ENCODE peak calls at places on chromosome 11, in six cellular contexts. One of them, this sample, is unnamed.

GRCh38 chr11:44527476-44527875 is 38.0 kb upstream of the CD82 start:
- DNase-seq in small intestine: no peak
- DNase-seq in left ventricle myocardium inferior: peak; percentile 35
- DNase-seq in heart left ventricle: no peak
- DNase-seq in suprapubic skin: no peak
- DNase-seq in CD8-positive, alpha-beta T cell: no peak
- DNase-seq in this sample: no peak

GRCh38 chr11:84853841-84854497 is 773.2 kb downstream of the DLG2 start:
- DNase-seq in suprapubic skin: no peak
- DNase-seq in CD8-positive, alpha-beta T cell: no peak
- DNase-seq in heart left ventricle: no peak
- DNase-seq in left ventricle myocardium inferior: no peak
- DNase-seq in small intestine: no peak
- DNase-seq in this sample: no peak

GRCh38 chr11:79371152-79371551 is 69.7 kb downstream of the TENM4 start:
- DNase-seq in left ventricle myocardium inferior: no peak
- DNase-seq in heart left ventricle: no peak
- DNase-seq in small intestine: no peak
- DNase-seq in suprapubic skin: no peak
- DNase-seq in CD8-positive, alpha-beta T cell: no peak
- DNase-seq in this sample: no peak

GRCh38 chr11:127649071-127649470 is 648.5 kb upstream of the KIRREL3 start:
- DNase-seq in left ventricle myocardium inferior: no peak
- DNase-seq in heart left ventricle: no peak
- DNase-seq in small intestine: no peak
- DNase-seq in CD8-positive, alpha-beta T cell: no peak
- DNase-seq in suprapubic skin: no peak
- DNase-seq in this sample: no peak

GRCh38 chr11:60831501-60832079 is 10.3 kb upstream of the CCDC86 start:
- DNase-seq in left ventricle myocardium inferior: no peak
- DNase-seq in heart left ventricle: no peak
- DNase-seq in CD8-positive, alpha-beta T cell: no peak
- DNase-seq in suprapubic skin: no peak
- DNase-seq in small intestine: no peak
- DNase-seq in this sample: no peak

GRCh38 chr11:2271077-2271326 is 614 bp upstream of the ASCL2 start:
- DNase-seq in suprapubic skin: no peak
- DNase-seq in left ventricle myocardium inferior: peak; percentile 42
- DNase-seq in heart left ventricle: peak; percentile 79
- DNase-seq in CD8-positive, alpha-beta T cell: peak; percentile 38
- DNase-seq in small intestine: peak; percentile 27
- DNase-seq in this sample: peak; percentile 83

GRCh38 chr11:2803186-2804057 is 82.2 kb downstream of the CDKN1C start:
- DNase-seq in heart left ventricle: peak; percentile 48
- DNase-seq in CD8-positive, alpha-beta T cell: no peak
- DNase-seq in suprapubic skin: peak; percentile 46
- DNase-seq in small intestine: no peak
- DNase-seq in left ventricle myocardium inferior: peak; percentile 9
- DNase-seq in this sample: peak; percentile 37

GRCh38 chr11:83711035-83711630 is 425.0 kb upstream of the CCDC90B start:
- DNase-seq in left ventricle myocardium inferior: no peak
- DNase-seq in suprapubic skin: no peak
- DNase-seq in small intestine: peak; percentile 12
- DNase-seq in heart left ventricle: no peak
- DNase-seq in CD8-positive, alpha-beta T cell: no peak
- DNase-seq in this sample: no peak

GRCh38 chr11:120775986-120776682 is 247.8 kb upstream of the TBCEL start:
- DNase-seq in small intestine: no peak
- DNase-seq in heart left ventricle: no peak
- DNase-seq in CD8-positive, alpha-beta T cell: no peak
- DNase-seq in suprapubic skin: no peak
- DNase-seq in left ventricle myocardium inferior: no peak
- DNase-seq in this sample: no peak

GRCh38 chr11:120061036-120061760 is 76.7 kb downstream of the TRIM29 start:
- DNase-seq in CD8-positive, alpha-beta T cell: no peak
- DNase-seq in heart left ventricle: no peak
- DNase-seq in suprapubic skin: peak; percentile 41
- DNase-seq in small intestine: no peak
- DNase-seq in left ventricle myocardium inferior: no peak
- DNase-seq in this sample: no peak

GRCh38 chr11:20501252-20501651 is 98.2 kb upstream of the SLC6A5 start:
- DNase-seq in CD8-positive, alpha-beta T cell: no peak
- DNase-seq in heart left ventricle: no peak
- DNase-seq in left ventricle myocardium inferior: no peak
- DNase-seq in suprapubic skin: no peak
- DNase-seq in small intestine: no peak
- DNase-seq in this sample: no peak

GRCh38 chr11:80031014-80031565 is 590.3 kb upstream of the TENM4 start:
- DNase-seq in heart left ventricle: no peak
- DNase-seq in CD8-positive, alpha-beta T cell: no peak
- DNase-seq in small intestine: peak; percentile 55
- DNase-seq in suprapubic skin: no peak
- DNase-seq in left ventricle myocardium inferior: no peak
- DNase-seq in this sample: no peak

GRCh38 chr11:70158201-70158600 is 44.9 kb upstream of the FADD start:
- DNase-seq in left ventricle myocardium inferior: no peak
- DNase-seq in CD8-positive, alpha-beta T cell: no peak
- DNase-seq in small intestine: no peak
- DNase-seq in suprapubic skin: no peak
- DNase-seq in heart left ventricle: no peak
- DNase-seq in this sample: no peak

GRCh38 chr11:108897916-108898315 is 233.0 kb downstream of the DDX10 start:
- DNase-seq in CD8-positive, alpha-beta T cell: no peak
- DNase-seq in small intestine: no peak
- DNase-seq in heart left ventricle: no peak
- DNase-seq in left ventricle myocardium inferior: no peak
- DNase-seq in suprapubic skin: no peak
- DNase-seq in this sample: no peak

GRCh38 chr11:17867346-17867745 is 132.8 kb downstream of the KCNC1 start:
- DNase-seq in suprapubic skin: no peak
- DNase-seq in small intestine: no peak
- DNase-seq in left ventricle myocardium inferior: no peak
- DNase-seq in heart left ventricle: no peak
- DNase-seq in CD8-positive, alpha-beta T cell: no peak
- DNase-seq in this sample: no peak

GRCh38 chr11:13183094-13183825 is 94.3 kb upstream of the BMAL1 start:
- DNase-seq in heart left ventricle: no peak
- DNase-seq in suprapubic skin: no peak
- DNase-seq in CD8-positive, alpha-beta T cell: no peak
- DNase-seq in small intestine: peak; percentile 32
- DNase-seq in left ventricle myocardium inferior: no peak
- DNase-seq in this sample: no peak

GRCh38 chr11:69934861-69935494 is 115.8 kb upstream of the FGF3 start:
- DNase-seq in left ventricle myocardium inferior: peak; percentile 14
- DNase-seq in small intestine: peak; percentile 29
- DNase-seq in CD8-positive, alpha-beta T cell: no peak
- DNase-seq in suprapubic skin: peak; percentile 51
- DNase-seq in heart left ventricle: peak; percentile 37
- DNase-seq in this sample: peak; percentile 21

GRCh38 chr11:33620423-33621120 is 80.1 kb downstream of the C11orf91 start:
- DNase-seq in small intestine: no peak
- DNase-seq in heart left ventricle: no peak
- DNase-seq in left ventricle myocardium inferior: no peak
- DNase-seq in CD8-positive, alpha-beta T cell: no peak
- DNase-seq in suprapubic skin: no peak
- DNase-seq in this sample: no peak

GRCh38 chr11:102830328-102830727 is 13.1 kb downstream of the MMP3 start:
- DNase-seq in heart left ventricle: no peak
- DNase-seq in left ventricle myocardium inferior: no peak
- DNase-seq in suprapubic skin: no peak
- DNase-seq in CD8-positive, alpha-beta T cell: no peak
- DNase-seq in small intestine: no peak
- DNase-seq in this sample: no peak

GRCh38 chr11:79413258-79413657 is 27.6 kb downstream of the TENM4 start:
- DNase-seq in left ventricle myocardium inferior: peak; percentile 89
- DNase-seq in CD8-positive, alpha-beta T cell: no peak
- DNase-seq in small intestine: no peak
- DNase-seq in heart left ventricle: peak; percentile 87
- DNase-seq in suprapubic skin: peak; percentile 83
- DNase-seq in this sample: peak; percentile 92

GRCh38 chr11:111845256-111846028 is 25.9 kb downstream of the ALG9 start:
- DNase-seq in small intestine: no peak
- DNase-seq in CD8-positive, alpha-beta T cell: no peak
- DNase-seq in heart left ventricle: no peak
- DNase-seq in left ventricle myocardium inferior: no peak
- DNase-seq in suprapubic skin: no peak
- DNase-seq in this sample: no peak

GRCh38 chr11:120283124-120283523 is 42.0 kb upstream of the TLCD5 start:
- DNase-seq in small intestine: no peak
- DNase-seq in left ventricle myocardium inferior: no peak
- DNase-seq in heart left ventricle: no peak
- DNase-seq in CD8-positive, alpha-beta T cell: no peak
- DNase-seq in suprapubic skin: no peak
- DNase-seq in this sample: no peak

GRCh38 chr11:72697814-72698213 is 23.6 kb upstream of the PDE2A start:
- DNase-seq in heart left ventricle: no peak
- DNase-seq in small intestine: no peak
- DNase-seq in CD8-positive, alpha-beta T cell: no peak
- DNase-seq in left ventricle myocardium inferior: no peak
- DNase-seq in suprapubic skin: no peak
- DNase-seq in this sample: no peak

GRCh38 chr11:10350341-10350740 is 45.5 kb downstream of the ADM start:
- DNase-seq in small intestine: no peak
- DNase-seq in heart left ventricle: no peak
- DNase-seq in CD8-positive, alpha-beta T cell: no peak
- DNase-seq in left ventricle myocardium inferior: no peak
- DNase-seq in suprapubic skin: no peak
- DNase-seq in this sample: no peak

GRCh38 chr11:73409431-73409830 is 33.2 kb downstream of the RELT start:
- DNase-seq in heart left ventricle: no peak
- DNase-seq in CD8-positive, alpha-beta T cell: no peak
- DNase-seq in left ventricle myocardium inferior: no peak
- DNase-seq in small intestine: no peak
- DNase-seq in suprapubic skin: no peak
- DNase-seq in this sample: no peak

GRCh38 chr11:102791271-102792036 is 6.5 kb downstream of the MMP1 start:
- DNase-seq in CD8-positive, alpha-beta T cell: no peak
- DNase-seq in heart left ventricle: no peak
- DNase-seq in left ventricle myocardium inferior: no peak
- DNase-seq in suprapubic skin: no peak
- DNase-seq in small intestine: peak; percentile 17
- DNase-seq in this sample: no peak

GRCh38 chr11:11171285-11171684 is 181.8 kb downstream of the CSNK2A3 start:
- DNase-seq in suprapubic skin: no peak
- DNase-seq in small intestine: no peak
- DNase-seq in heart left ventricle: no peak
- DNase-seq in left ventricle myocardium inferior: no peak
- DNase-seq in CD8-positive, alpha-beta T cell: no peak
- DNase-seq in this sample: no peak

GRCh38 chr11:13949876-13950275 is 12.6 kb upstream of the SPON1 start:
- DNase-seq in heart left ventricle: no peak
- DNase-seq in suprapubic skin: no peak
- DNase-seq in CD8-positive, alpha-beta T cell: no peak
- DNase-seq in left ventricle myocardium inferior: no peak
- DNase-seq in small intestine: no peak
- DNase-seq in this sample: no peak

GRCh38 chr11:97367406-97368083 is 977.7 kb downstream of the JRKL start:
- DNase-seq in left ventricle myocardium inferior: no peak
- DNase-seq in small intestine: no peak
- DNase-seq in suprapubic skin: no peak
- DNase-seq in CD8-positive, alpha-beta T cell: no peak
- DNase-seq in heart left ventricle: no peak
- DNase-seq in this sample: no peak

GRCh38 chr11:4551346-4551979 is 6.5 kb downstream of the OR52M1 start:
- DNase-seq in heart left ventricle: no peak
- DNase-seq in left ventricle myocardium inferior: no peak
- DNase-seq in suprapubic skin: no peak
- DNase-seq in small intestine: peak; percentile 19
- DNase-seq in CD8-positive, alpha-beta T cell: no peak
- DNase-seq in this sample: no peak

GRCh38 chr11:4543561-4543960 is 1.4 kb upstream of the OR52M1 start:
- DNase-seq in small intestine: no peak
- DNase-seq in heart left ventricle: no peak
- DNase-seq in left ventricle myocardium inferior: no peak
- DNase-seq in CD8-positive, alpha-beta T cell: no peak
- DNase-seq in suprapubic skin: no peak
- DNase-seq in this sample: no peak

GRCh38 chr11:4541071-4541470 is 3.9 kb upstream of the OR52M1 start:
- DNase-seq in small intestine: no peak
- DNase-seq in left ventricle myocardium inferior: no peak
- DNase-seq in heart left ventricle: no peak
- DNase-seq in CD8-positive, alpha-beta T cell: no peak
- DNase-seq in suprapubic skin: no peak
- DNase-seq in this sample: no peak

GRCh38 chr11:4544891-4545290 is at the start of gene OR52M1:
- DNase-seq in CD8-positive, alpha-beta T cell: no peak
- DNase-seq in heart left ventricle: no peak
- DNase-seq in small intestine: no peak
- DNase-seq in suprapubic skin: no peak
- DNase-seq in left ventricle myocardium inferior: no peak
- DNase-seq in this sample: no peak

GRCh38 chr11:4546876-4547275 is 1.9 kb downstream of the OR52M1 start:
- DNase-seq in small intestine: peak; percentile 77
- DNase-seq in heart left ventricle: no peak
- DNase-seq in left ventricle myocardium inferior: no peak
- DNase-seq in CD8-positive, alpha-beta T cell: no peak
- DNase-seq in suprapubic skin: no peak
- DNase-seq in this sample: no peak
- H3K27me3 ChIP-seq in small intestine: no peaks in the 10 kb centered on the region
- H3K27me3 ChIP-seq in heart left ventricle: peaks cover 2% of the 10 kb centered on the region
- H3K27me3 ChIP-seq in left ventricle myocardium inferior: peaks cover 10% of the 10 kb centered on the region
- H3K27me3 ChIP-seq in CD8-positive, alpha-beta T cell: no peaks in the 10 kb centered on the region
- H3K27me3 ChIP-seq in suprapubic skin: no peaks in the 10 kb centered on the region
- H3K27me3 ChIP-seq in this sample: no peaks in the 10 kb centered on the region

GRCh38 chr11:934437-934950 is 8.8 kb downstream of the AP2A2 start:
- DNase-seq in CD8-positive, alpha-beta T cell: no peak
- DNase-seq in heart left ventricle: no peak
- DNase-seq in small intestine: peak; percentile 49
- DNase-seq in left ventricle myocardium inferior: no peak
- DNase-seq in suprapubic skin: no peak
- DNase-seq in this sample: no peak
- H3K4me1 ChIP-seq in CD8-positive, alpha-beta T cell: peaks cover 48% of the 10 kb centered on the region
- H3K4me1 ChIP-seq in heart left ventricle: peaks cover 20% of the 10 kb centered on the region
- H3K4me1 ChIP-seq in small intestine: peaks cover 6% of the 10 kb centered on the region
- H3K4me1 ChIP-seq in left ventricle myocardium inferior: peaks cover 65% of the 10 kb centered on the region
- H3K4me1 ChIP-seq in suprapubic skin: peaks cover 52% of the 10 kb centered on the region
- H3K4me1 ChIP-seq in this sample: peaks cover 14% of the 10 kb centered on the region

DNA sequence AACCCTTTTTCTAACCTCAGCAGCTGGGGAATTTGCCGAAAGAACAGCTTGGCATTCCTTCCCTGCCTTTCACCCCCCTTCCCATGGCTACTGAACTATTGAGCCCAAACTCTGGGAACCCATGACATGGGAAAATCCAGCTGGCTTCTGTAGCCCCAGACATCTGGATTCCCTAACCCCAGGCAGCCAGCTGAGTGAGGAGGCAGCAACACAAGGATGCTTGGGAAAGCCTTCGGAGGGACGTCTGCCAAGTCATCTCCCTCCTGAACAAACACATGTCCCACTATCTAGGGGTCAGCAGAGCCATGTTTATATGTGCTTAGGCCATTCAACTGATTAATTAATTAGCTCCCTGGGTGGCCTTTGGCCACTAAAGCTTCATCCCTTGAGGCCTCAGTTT is 21.6 kb downstream of the LRRC55 start:
- DNase-seq in left ventricle myocardium inferior: peak; percentile 85
- DNase-seq in small intestine: peak; percentile 1
- DNase-seq in suprapubic skin: no peak
- DNase-seq in CD8-positive, alpha-beta T cell: no peak
- DNase-seq in heart left ventricle: peak; percentile 77
- DNase-seq in this sample: peak; percentile 94
- H3K27me3 ChIP-seq in left ventricle myocardium inferior: peaks cover 4% of the 10 kb centered on the region
- H3K27me3 ChIP-seq in small intestine: no peaks in the 10 kb centered on the region
- H3K27me3 ChIP-seq in suprapubic skin: peaks cover 9% of the 10 kb centered on the region
- H3K27me3 ChIP-seq in CD8-positive, alpha-beta T cell: no peaks in the 10 kb centered on the region
- H3K27me3 ChIP-seq in heart left ventricle: no peaks in the 10 kb centered on the region
- H3K27me3 ChIP-seq in this sample: no peaks in the 10 kb centered on the region

GRCh38 chr11:36480833-36481232 is 29.2 kb downstream of the TRAF6 start:
- DNase-seq in CD8-positive, alpha-beta T cell: no peak
- DNase-seq in heart left ventricle: no peak
- DNase-seq in left ventricle myocardium inferior: no peak
- DNase-seq in small intestine: no peak
- DNase-seq in suprapubic skin: no peak
- DNase-seq in this sample: no peak
- H3K4me1 ChIP-seq in CD8-positive, alpha-beta T cell: no peaks in the 10 kb centered on the region
- H3K4me1 ChIP-seq in heart left ventricle: no peaks in the 10 kb centered on the region
- H3K4me1 ChIP-seq in left ventricle myocardium inferior: peaks cover 19% of the 10 kb centered on the region
- H3K4me1 ChIP-seq in small intestine: no peaks in the 10 kb centered on the region
- H3K4me1 ChIP-seq in suprapubic skin: peaks cover 9% of the 10 kb centered on the region
- H3K4me1 ChIP-seq in this sample: peaks cover 2% of the 10 kb centered on the region